ENCODE peak calls at places on chromosomes 5 and 9, in four cellular contexts. L is stomach, F is cardiac muscle cell, G is esophagus squamous epithelium. W is an unnamed sample.

GRCh38 chr9:35664531-35665470 is at the start of gene ARHGEF39:
- DNase-seq in L (peak; percentile 89), F (peak; percentile 79), G (no peak), W (peak; percentile 87)

GRCh38 chr5:610744-611730 is 1.1 kb upstream of the CEP72 start:
- DNase-seq in L (no peak), F (no peak), G (no peak), W (no peak)

GRCh38 chr9:15115702-15116639 is 191.0 kb downstream of the TTC39B start:
- DNase-seq in L (no peak), F (no peak), G (no peak), W (no peak)

GRCh38 chr9:119959846-119960545 is 590.8 kb upstream of the BRINP1 start:
- DNase-seq in L (no peak), F (no peak), G (no peak), W (no peak)

GRCh38 chr5:176133289-176133870 is 104.8 kb upstream of the SIMC1 start:
- DNase-seq in L (peak; percentile 40), F (no peak), G (no peak), W (no peak)

GRCh38 chr9:3677541-3677940 is 151.7 kb upstream of the RFX3 start:
- DNase-seq in L (no peak), F (no peak), G (no peak), W (no peak)

GRCh38 chr9:7094052-7094451 is 336.3 kb downstream of the KDM4C start:
- DNase-seq in L (no peak), F (peak; percentile 33), G (no peak), W (no peak)

GRCh38 chr5:17186271-17186670 is 31.2 kb upstream of the BASP1 start:
- DNase-seq in L (no peak), F (no peak), G (no peak), W (no peak)

GRCh38 chr5:98556707-98557106 is 216.8 kb upstream of the RGMB start:
- DNase-seq in L (no peak), F (no peak), G (no peak), W (no peak)

GRCh38 chr5:178572617-178573016 is 17.6 kb downstream of the COL23A1 start:
- DNase-seq in L (no peak), F (no peak), G (no peak), W (no peak)

GRCh38 chr9:112819635-112820496 is 69.3 kb downstream of the SNX30 start:
- DNase-seq in L (peak; percentile 37), F (peak; percentile 82), G (no peak), W (no peak)

GRCh38 chr9:89178162-89179120 is at the start of gene SHC3:
- DNase-seq in L (no peak), F (peak; percentile 58), G (no peak), W (no peak)

GRCh38 chr9:127116946-127117345 is 5.5 kb downstream of the ANGPTL2 start:
- DNase-seq in L (no peak), F (no peak), G (no peak), W (no peak)

GRCh38 chr9:132858756-132859155 is 19.3 kb downstream of the AK8 start:
- DNase-seq in L (no peak), F (no peak), G (no peak), W (no peak)

GRCh38 chr5:55868846-55869245 is 17.7 kb downstream of the IL31RA start:
- DNase-seq in L (no peak), F (peak; percentile 97), G (no peak), W (peak; percentile 28)

GRCh38 chr5:545641-546375 is 21.6 kb upstream of the SLC9A3 start:
- DNase-seq in L (no peak), F (no peak), G (no peak), W (no peak)

GRCh38 chr5:145396888-145397287 is 438.3 kb downstream of the PRELID2 start:
- DNase-seq in L (no peak), F (no peak), G (no peak), W (no peak)

GRCh38 chr9:130523921-130524320 is 55.5 kb upstream of the FUBP3 start:
- DNase-seq in L (no peak), F (no peak), G (no peak), W (no peak)

GRCh38 chr5:140113180-140113698 is 670 bp upstream of the PURA start:
- DNase-seq in L (no peak), F (no peak), G (no peak), W (peak; percentile 56)

GRCh38 chr5:168941901-168942300 is 359.0 kb downstream of the SLIT3 start:
- DNase-seq in L (no peak), F (no peak), G (no peak), W (no peak)

GRCh38 chr5:178469975-178470692 is 120.1 kb downstream of the COL23A1 start:
- DNase-seq in L (no peak), F (no peak), G (no peak), W (no peak)

GRCh38 chr9:110126986-110127864 is 80.7 kb downstream of the C9orf152 start:
- DNase-seq in L (peak; percentile 33), F (peak; percentile 97), G (no peak), W (peak; percentile 66)

GRCh38 chr5:171946382-171946781 is 60.1 kb downstream of the FBXW11 start:
- DNase-seq in L (no peak), F (no peak), G (no peak), W (no peak)
- TF ChIP-seq CTCF in L (no peak), F (no peak), G (no peak), W (no peak)

DNA sequence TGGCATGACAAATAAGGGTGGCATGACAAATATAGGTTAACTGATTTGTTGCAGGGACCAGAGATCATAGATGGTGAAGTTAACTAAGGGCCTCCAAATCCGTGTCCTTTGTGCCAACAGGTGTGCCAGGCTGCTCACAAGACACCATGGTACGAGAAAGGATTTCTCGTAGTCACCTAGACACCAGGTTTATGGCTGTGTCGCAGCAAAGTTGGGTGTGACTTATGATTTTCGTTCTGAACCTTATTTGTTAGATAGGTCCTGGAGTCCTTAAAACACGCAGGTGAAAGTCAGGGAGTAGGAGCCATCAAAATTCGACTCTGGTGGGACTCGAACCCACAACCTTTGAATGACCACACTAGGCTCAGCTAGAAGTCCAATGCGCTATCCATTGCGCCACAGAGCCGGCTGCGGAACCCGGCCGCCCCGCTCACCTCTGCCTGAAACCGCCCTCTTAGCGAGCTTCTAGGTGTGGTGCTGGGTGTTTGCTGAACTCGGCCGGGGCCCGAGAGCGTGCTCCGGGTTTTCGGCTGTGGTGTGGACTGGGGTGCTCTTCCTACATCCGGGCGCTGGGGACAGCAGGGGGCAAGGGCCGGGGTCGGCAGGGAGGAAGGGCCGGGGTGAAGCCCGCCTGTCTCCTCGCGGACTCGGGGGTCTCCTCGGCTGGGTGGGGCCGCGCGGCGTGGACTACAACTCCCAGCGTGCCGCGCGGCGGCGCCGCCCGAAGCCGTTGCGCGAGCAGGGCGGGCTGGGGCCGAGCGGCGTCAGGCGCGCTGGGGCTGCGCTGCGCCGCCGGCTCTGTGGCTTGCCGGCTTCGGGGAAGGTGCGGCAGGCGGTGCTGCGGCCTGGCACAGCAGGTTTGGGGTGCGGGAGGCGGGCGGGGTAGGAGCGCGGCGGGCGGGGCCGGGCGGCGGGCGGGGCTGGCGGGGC is at the start of gene SLC27A4:
- DNase-seq in L (peak; percentile 87), F (peak; percentile 84), G (no peak), W (peak; percentile 87)
- H3K27ac ChIP-seq in L (peak within 1 kb of the TSS; percentile 87), F (no peak within 1 kb of the TSS), G (peak within 1 kb of the TSS; percentile 92), W (peak within 1 kb of the TSS; percentile 57)

GRCh38 chr5:9066349-9066748 is 479.5 kb downstream of the SEMA5A start:
- DNase-seq in L (no peak), F (no peak), G (no peak), W (no peak)
- H3K4me3 ChIP-seq in L (no peak overlapping the region), F (no peak overlapping the region), G (no peak overlapping the region), W (no peak overlapping the region)

GRCh38 chr5:38023799-38024198 is 184.0 kb upstream of the GDNF start:
- DNase-seq in L (no peak), F (no peak), G (no peak), W (no peak)
- TF ChIP-seq CTCF in L (no peak), F (no peak), G (no peak), W (peak; percentile 23)

DNA sequence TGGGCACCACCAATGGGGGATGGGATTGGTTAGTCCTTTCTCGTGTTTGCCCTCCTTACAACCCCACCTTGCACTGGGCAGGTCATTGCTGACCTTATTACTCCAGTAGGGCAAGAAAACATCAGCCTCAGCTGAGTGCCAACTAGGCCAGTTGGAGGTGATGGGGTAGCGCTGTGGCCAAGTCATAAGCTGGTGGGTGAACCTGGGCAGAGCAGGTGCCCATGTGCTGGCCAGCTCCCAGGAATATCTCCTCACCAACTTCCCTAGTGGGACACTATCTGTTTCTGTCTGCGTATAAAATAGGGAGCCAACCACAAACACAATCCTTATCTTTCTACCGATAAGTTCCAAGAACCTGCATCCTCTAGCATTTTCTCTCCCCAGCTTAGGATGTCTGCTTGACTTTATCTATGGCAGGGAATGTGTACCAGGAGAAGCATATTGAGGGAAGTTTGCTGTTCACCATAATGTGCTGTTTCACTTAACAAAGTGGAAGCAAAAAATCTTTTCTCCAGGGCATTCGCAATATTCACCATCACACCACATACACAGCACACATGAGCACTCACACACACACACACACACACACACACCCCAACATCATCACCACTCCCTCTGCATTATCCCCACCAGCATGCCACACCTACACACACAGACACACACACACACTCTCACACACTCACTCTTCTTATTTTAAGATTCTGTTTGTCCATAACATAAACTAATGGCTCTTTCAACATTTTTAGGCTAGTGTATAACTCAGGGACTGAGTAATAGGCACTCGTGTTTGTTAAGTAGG is 390.0 kb downstream of the ENC1 start:
- DNase-seq in L (no peak), F (peak; percentile 40), G (no peak), W (no peak)
- H3K27ac ChIP-seq in L (no peak overlapping the region), F (no peak overlapping the region), G (no peak overlapping the region), W (no peak overlapping the region)

DNA sequence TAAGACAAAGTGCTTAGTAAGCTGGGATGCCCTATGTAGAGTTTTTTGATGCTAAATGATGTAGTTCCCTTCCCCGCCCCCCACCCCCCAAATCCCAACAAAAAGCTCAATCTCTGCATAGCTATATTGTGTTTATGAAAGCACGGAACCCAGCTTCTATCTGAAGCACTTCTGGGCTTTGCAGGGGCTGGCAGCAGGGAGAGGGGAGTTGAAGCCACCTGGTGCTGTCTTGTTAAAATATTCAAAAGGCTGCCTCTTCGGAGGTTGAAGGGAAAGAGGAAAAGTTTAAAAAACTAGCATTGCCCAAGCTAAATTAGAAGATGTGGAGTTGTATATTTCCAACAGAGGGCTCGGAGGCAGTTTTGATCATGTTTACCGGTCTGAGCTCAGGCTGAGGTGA is 5.0 kb upstream of the TNC start:
- DNase-seq in L (no peak), F (no peak), G (no peak), W (no peak)
- H3K4me3 ChIP-seq in L (no peak overlapping the region), F (no peak overlapping the region), G (no peak overlapping the region), W (no peak overlapping the region)

GRCh38 chr9:21965401-21965951 is 28.7 kb downstream of the CDKN2A start:
- DNase-seq in L (peak; percentile 67), F (peak; percentile 82), G (no peak), W (peak; percentile 66)
- TF ChIP-seq CTCF in L (no peak), F (peak; percentile 83), G (peak; percentile 18), W (peak; percentile 44)

GRCh38 chr5:173634465-173634983 is 18.1 kb upstream of the BOD1 start:
- DNase-seq in L (no peak), F (no peak), G (no peak), W (no peak)
- H3K27ac ChIP-seq in L (no peak overlapping the region), F (no peak overlapping the region), G (no peak overlapping the region), W (no peak overlapping the region)

W was measured in right lobe of liver.